ENCODE peak calls at places on chromosomes 12 and 14, in eight cellular contexts. One of them, this sample, is unnamed.

GRCh38 chr12:92552412-92553108 is 150.2 kb upstream of the PLEKHG7 start:
- DNase-seq in left lung: no peak
- DNase-seq in astrocyte of the spinal cord: no peak
- DNase-seq in neural progenitor cell: no peak
- DNase-seq in nephron progenitor cell: no peak
- DNase-seq in NB4: no peak
- DNase-seq in mammary epithelial cell: peak
- DNase-seq in GM10248: no peak
- DNase-seq in this sample: no peak

GRCh38 chr14:26528415-26529182 is 69.2 kb downstream of the NOVA1 start:
- DNase-seq in left lung: no peak
- DNase-seq in NB4: no peak
- DNase-seq in nephron progenitor cell: no peak
- DNase-seq in astrocyte of the spinal cord: peak
- DNase-seq in mammary epithelial cell: no peak
- DNase-seq in GM10248: no peak
- DNase-seq in neural progenitor cell: no peak
- DNase-seq in this sample: no peak

GRCh38 chr12:49534806-49535278 is 4.0 kb upstream of the KCNH3 start:
- DNase-seq in nephron progenitor cell: no peak
- DNase-seq in neural progenitor cell: no peak
- DNase-seq in mammary epithelial cell: no peak
- DNase-seq in GM10248: no peak
- DNase-seq in astrocyte of the spinal cord: no peak
- DNase-seq in NB4: no peak
- DNase-seq in left lung: no peak
- DNase-seq in this sample: no peak

GRCh38 chr14:55336161-55336560 is 64.9 kb downstream of the FBXO34 start:
- DNase-seq in nephron progenitor cell: no peak
- DNase-seq in mammary epithelial cell: peak
- DNase-seq in GM10248: no peak
- DNase-seq in left lung: no peak
- DNase-seq in NB4: no peak
- DNase-seq in neural progenitor cell: no peak
- DNase-seq in astrocyte of the spinal cord: peak
- DNase-seq in this sample: no peak

GRCh38 chr12:51898937-51899336 is 8.4 kb upstream of the ACVRL1 start:
- DNase-seq in mammary epithelial cell: peak
- DNase-seq in NB4: no peak
- DNase-seq in astrocyte of the spinal cord: peak
- DNase-seq in nephron progenitor cell: no peak
- DNase-seq in GM10248: no peak
- DNase-seq in left lung: no peak
- DNase-seq in neural progenitor cell: no peak
- DNase-seq in this sample: no peak

GRCh38 chr12:57654042-57654441 is 21.0 kb upstream of the B4GALNT1 start:
- DNase-seq in left lung: no peak
- DNase-seq in neural progenitor cell: no peak
- DNase-seq in nephron progenitor cell: no peak
- DNase-seq in mammary epithelial cell: no peak
- DNase-seq in GM10248: no peak
- DNase-seq in astrocyte of the spinal cord: no peak
- DNase-seq in NB4: no peak
- DNase-seq in this sample: no peak

GRCh38 chr12:1661553-1662335 is 29.1 kb upstream of the ADIPOR2 start:
- DNase-seq in GM10248: peak
- DNase-seq in nephron progenitor cell: peak
- DNase-seq in astrocyte of the spinal cord: peak
- DNase-seq in NB4: peak
- DNase-seq in mammary epithelial cell: peak
- DNase-seq in left lung: peak
- DNase-seq in neural progenitor cell: peak
- DNase-seq in this sample: peak

GRCh38 chr12:57604454-57605307 is at the start of gene DTX3:
- DNase-seq in mammary epithelial cell: no peak
- DNase-seq in GM10248: peak
- DNase-seq in left lung: no peak
- DNase-seq in neural progenitor cell: peak
- DNase-seq in nephron progenitor cell: peak
- DNase-seq in astrocyte of the spinal cord: peak
- DNase-seq in NB4: no peak
- DNase-seq in this sample: no peak

GRCh38 chr12:76444408-76444984 is 96.3 kb upstream of the BBS10 start:
- DNase-seq in nephron progenitor cell: no peak
- DNase-seq in neural progenitor cell: no peak
- DNase-seq in left lung: no peak
- DNase-seq in astrocyte of the spinal cord: no peak
- DNase-seq in mammary epithelial cell: peak
- DNase-seq in GM10248: no peak
- DNase-seq in NB4: no peak
- DNase-seq in this sample: no peak

GRCh38 chr12:98416845-98417244 is 98.5 kb upstream of the TMPO start:
- DNase-seq in GM10248: no peak
- DNase-seq in neural progenitor cell: no peak
- DNase-seq in nephron progenitor cell: no peak
- DNase-seq in mammary epithelial cell: peak
- DNase-seq in left lung: no peak
- DNase-seq in astrocyte of the spinal cord: peak
- DNase-seq in NB4: peak
- DNase-seq in this sample: no peak

GRCh38 chr12:8554451-8555195 is 13.9 kb upstream of the CLEC4E start:
- DNase-seq in neural progenitor cell: no peak
- DNase-seq in GM10248: no peak
- DNase-seq in mammary epithelial cell: peak
- DNase-seq in astrocyte of the spinal cord: peak
- DNase-seq in nephron progenitor cell: no peak
- DNase-seq in left lung: no peak
- DNase-seq in NB4: peak
- DNase-seq in this sample: no peak

GRCh38 chr12:74646831-74647230 is 109.2 kb downstream of the ATXN7L3B start:
- DNase-seq in left lung: no peak
- DNase-seq in mammary epithelial cell: peak
- DNase-seq in astrocyte of the spinal cord: peak
- DNase-seq in GM10248: no peak
- DNase-seq in nephron progenitor cell: no peak
- DNase-seq in neural progenitor cell: no peak
- DNase-seq in NB4: no peak
- DNase-seq in this sample: no peak

GRCh38 chr12:107622005-107622404 is 63.6 kb upstream of the PWP1 start:
- DNase-seq in NB4: peak
- DNase-seq in GM10248: peak
- DNase-seq in left lung: no peak
- DNase-seq in astrocyte of the spinal cord: peak
- DNase-seq in neural progenitor cell: peak
- DNase-seq in nephron progenitor cell: peak
- DNase-seq in mammary epithelial cell: no peak
- DNase-seq in this sample: no peak

GRCh38 chr14:67619446-67620216 is at the start of gene ARG2:
- DNase-seq in NB4: peak
- DNase-seq in nephron progenitor cell: peak
- DNase-seq in neural progenitor cell: peak
- DNase-seq in GM10248: peak
- DNase-seq in astrocyte of the spinal cord: peak
- DNase-seq in left lung: peak
- DNase-seq in mammary epithelial cell: peak
- DNase-seq in this sample: peak

GRCh38 chr12:116612436-116612835 is 53.3 kb downstream of the MAP1LC3B2 start:
- DNase-seq in NB4: no peak
- DNase-seq in neural progenitor cell: no peak
- DNase-seq in mammary epithelial cell: no peak
- DNase-seq in left lung: no peak
- DNase-seq in GM10248: no peak
- DNase-seq in nephron progenitor cell: no peak
- DNase-seq in astrocyte of the spinal cord: no peak
- DNase-seq in this sample: no peak

GRCh38 chr12:116610971-116611541 is 51.9 kb downstream of the MAP1LC3B2 start:
- DNase-seq in left lung: no peak
- DNase-seq in astrocyte of the spinal cord: no peak
- DNase-seq in GM10248: no peak
- DNase-seq in mammary epithelial cell: no peak
- DNase-seq in neural progenitor cell: no peak
- DNase-seq in NB4: peak
- DNase-seq in nephron progenitor cell: no peak
- DNase-seq in this sample: no peak

GRCh38 chr12:116607039-116607438 is 47.9 kb downstream of the MAP1LC3B2 start:
- DNase-seq in GM10248: no peak
- DNase-seq in NB4: no peak
- DNase-seq in mammary epithelial cell: no peak
- DNase-seq in nephron progenitor cell: no peak
- DNase-seq in astrocyte of the spinal cord: no peak
- DNase-seq in neural progenitor cell: no peak
- DNase-seq in left lung: no peak
- DNase-seq in this sample: no peak

GRCh38 chr12:116609236-116609635 is 50.1 kb downstream of the MAP1LC3B2 start:
- DNase-seq in mammary epithelial cell: no peak
- DNase-seq in astrocyte of the spinal cord: no peak
- DNase-seq in left lung: no peak
- DNase-seq in GM10248: no peak
- DNase-seq in nephron progenitor cell: no peak
- DNase-seq in neural progenitor cell: no peak
- DNase-seq in NB4: peak
- DNase-seq in this sample: no peak

DNA sequence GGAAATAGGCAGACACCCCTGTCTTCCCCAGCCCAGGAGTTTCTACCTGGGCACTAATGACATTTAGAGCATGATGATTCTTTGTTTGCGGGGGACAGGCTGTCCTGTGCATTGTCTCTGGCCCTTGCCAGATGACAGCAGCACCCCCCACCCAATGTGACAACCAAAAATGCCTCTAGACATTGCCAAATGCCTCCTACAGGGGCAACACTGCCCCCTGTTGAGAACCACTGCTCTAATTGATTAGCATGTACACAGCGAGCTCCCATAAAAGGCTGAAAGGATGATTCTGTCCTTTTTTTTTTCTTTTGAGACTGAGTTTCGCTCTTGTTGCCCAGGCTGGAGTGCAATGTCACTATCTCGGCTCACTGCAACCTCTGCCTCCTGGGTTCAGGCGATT is 50.5 kb downstream of the MAP1LC3B2 start:
- DNase-seq in astrocyte of the spinal cord: no peak
- DNase-seq in nephron progenitor cell: peak
- DNase-seq in GM10248: no peak
- DNase-seq in left lung: no peak
- DNase-seq in mammary epithelial cell: no peak
- DNase-seq in NB4: peak
- DNase-seq in neural progenitor cell: peak
- DNase-seq in this sample: no peak
- TF ChIP-seq CTCF in astrocyte of the spinal cord: peak
- TF ChIP-seq CTCF in nephron progenitor cell: peak
- TF ChIP-seq CTCF in GM10248: peak
- TF ChIP-seq CTCF in left lung: no peak
- TF ChIP-seq CTCF in mammary epithelial cell: peak
- TF ChIP-seq CTCF in NB4: peak
- TF ChIP-seq CTCF in neural progenitor cell: peak
- TF ChIP-seq CTCF in this sample: peak

DNA sequence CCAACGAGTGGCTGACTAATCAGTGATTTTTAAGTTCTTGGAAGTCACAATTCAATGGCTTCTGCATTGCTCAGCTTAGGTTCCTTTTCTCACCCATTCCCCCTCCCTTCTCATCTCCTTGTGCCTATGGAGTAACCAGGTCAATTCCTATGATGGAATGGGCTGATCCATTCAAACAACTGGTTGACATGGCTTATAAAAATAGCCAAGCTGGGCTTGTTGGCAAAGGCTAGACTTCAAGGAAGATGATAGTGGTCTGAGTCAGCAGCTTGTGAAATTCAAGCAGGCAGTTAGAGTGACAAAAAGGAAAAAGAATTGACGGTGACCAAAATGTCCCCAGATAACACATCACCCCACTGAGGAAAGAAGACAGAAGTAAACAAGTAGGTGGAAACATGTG is 119.9 kb upstream of the PCED1B start:
- DNase-seq in mammary epithelial cell: peak
- DNase-seq in nephron progenitor cell: no peak
- DNase-seq in astrocyte of the spinal cord: peak
- DNase-seq in left lung: no peak
- DNase-seq in GM10248: no peak
- DNase-seq in NB4: peak
- DNase-seq in neural progenitor cell: no peak
- DNase-seq in this sample: no peak
- TF ChIP-seq CTCF in mammary epithelial cell: no peak
- TF ChIP-seq CTCF in nephron progenitor cell: no peak
- TF ChIP-seq CTCF in astrocyte of the spinal cord: no peak
- TF ChIP-seq CTCF in left lung: no peak
- TF ChIP-seq CTCF in GM10248: no peak
- TF ChIP-seq CTCF in NB4: no peak
- TF ChIP-seq CTCF in neural progenitor cell: no peak
- TF ChIP-seq CTCF in this sample: no peak

DNA sequence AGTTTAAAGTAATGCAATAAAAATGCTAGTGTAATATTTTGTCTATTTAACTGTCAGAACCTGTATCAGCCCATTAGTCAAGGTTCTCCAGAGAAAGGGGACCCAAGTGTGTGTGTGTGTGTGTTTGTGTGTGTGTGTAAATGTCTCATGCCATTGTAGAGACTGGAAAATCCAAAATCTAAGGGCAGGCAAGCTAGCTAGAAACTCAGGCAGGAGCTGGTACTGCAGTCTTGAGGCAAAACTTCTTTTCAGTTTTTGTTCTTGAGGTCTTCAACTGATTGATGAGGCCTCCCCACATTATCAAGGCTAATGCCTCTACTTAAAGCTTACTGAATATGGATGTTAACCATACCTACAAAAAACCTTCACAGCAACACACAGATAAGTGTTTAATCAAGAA is 126.7 kb downstream of the PRKD1 start:
- DNase-seq in astrocyte of the spinal cord: no peak
- DNase-seq in nephron progenitor cell: no peak
- DNase-seq in NB4: no peak
- DNase-seq in GM10248: no peak
- DNase-seq in neural progenitor cell: no peak
- DNase-seq in mammary epithelial cell: no peak
- DNase-seq in left lung: no peak
- DNase-seq in this sample: no peak
- TF ChIP-seq CTCF in astrocyte of the spinal cord: peak
- TF ChIP-seq CTCF in nephron progenitor cell: no peak
- TF ChIP-seq CTCF in NB4: no peak
- TF ChIP-seq CTCF in GM10248: no peak
- TF ChIP-seq CTCF in neural progenitor cell: peak
- TF ChIP-seq CTCF in mammary epithelial cell: no peak
- TF ChIP-seq CTCF in left lung: no peak
- TF ChIP-seq CTCF in this sample: peak

DNA sequence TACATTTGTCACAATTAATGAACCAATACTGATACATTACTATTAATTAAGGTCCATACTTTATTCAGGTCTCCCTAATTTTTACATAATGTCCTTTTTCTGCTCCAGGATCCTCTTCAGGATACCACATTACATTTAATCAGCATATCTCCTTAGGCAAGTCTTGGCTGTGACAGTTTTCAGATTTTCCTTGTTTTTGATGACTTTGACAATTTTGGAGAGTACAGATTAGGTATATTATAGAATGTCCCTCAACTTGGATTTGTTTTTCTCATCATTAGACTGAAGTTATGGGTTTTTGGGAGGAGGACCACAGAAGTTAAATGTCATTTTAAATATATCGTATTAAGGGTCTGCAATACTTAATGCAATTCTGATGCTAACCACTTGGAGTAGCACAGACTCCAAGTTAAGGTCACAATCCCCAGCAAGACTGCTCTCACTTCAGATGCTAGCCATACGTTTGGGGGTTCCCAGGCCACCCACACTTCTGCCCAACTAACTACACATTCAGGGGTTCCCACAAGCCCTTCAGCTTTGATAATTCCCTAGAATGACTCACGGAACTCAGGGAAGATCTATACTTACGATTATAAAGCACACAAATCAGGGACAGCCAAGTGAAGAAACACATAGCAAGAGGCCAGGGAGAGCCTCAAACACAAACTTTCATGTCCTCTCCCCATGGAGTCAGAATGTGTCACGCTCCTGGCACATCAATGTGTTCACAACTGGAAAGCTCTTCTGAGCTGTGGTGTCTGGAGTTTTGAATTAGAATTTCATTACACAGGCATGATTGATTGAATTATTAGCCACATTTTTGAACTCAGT is 17.0 kb upstream of the NUBPL start:
- DNase-seq in nephron progenitor cell: no peak
- DNase-seq in neural progenitor cell: peak
- DNase-seq in left lung: no peak
- DNase-seq in NB4: no peak
- DNase-seq in mammary epithelial cell: no peak
- DNase-seq in GM10248: no peak
- DNase-seq in astrocyte of the spinal cord: peak
- DNase-seq in this sample: no peak
- TF ChIP-seq CTCF in nephron progenitor cell: peak
- TF ChIP-seq CTCF in neural progenitor cell: peak
- TF ChIP-seq CTCF in left lung: no peak
- TF ChIP-seq CTCF in NB4: peak
- TF ChIP-seq CTCF in mammary epithelial cell: peak
- TF ChIP-seq CTCF in GM10248: no peak
- TF ChIP-seq CTCF in astrocyte of the spinal cord: peak
- TF ChIP-seq CTCF in this sample: peak

This sample was measured in type B pancreatic cell.